ENCODE peak calls at places on chromosome 14, in four cellular contexts. M is sigmoid colon, K is transverse colon, L is pancreas. W is an unnamed sample.

GRCh38 chr14:67385120-67385519 is 25.0 kb downstream of the EIF2S1 start:
- DNase-seq in L (no peak), M (no peak), K (no peak), W (peak; percentile 59)

GRCh38 chr14:96797943-96798349 is 764 bp downstream of the VRK1 start:
- DNase-seq in L (no peak), M (no peak), K (no peak), W (peak; percentile 76)

GRCh38 chr14:101520621-101521305 is 40.5 kb upstream of the DIO3 start:
- DNase-seq in L (no peak), K (no peak), M (peak; percentile 72), W (no peak)

GRCh38 chr14:100358396-100358795 is 35.3 kb downstream of the SLC25A47 start:
- DNase-seq in M (no peak), K (no peak), L (no peak), W (no peak)

GRCh38 chr14:56899829-56900228 is 89.5 kb upstream of the OTX2 start:
- DNase-seq in K (no peak), M (no peak), L (no peak), W (no peak)

GRCh38 chr14:99261916-99262787 is 9.8 kb downstream of the BCL11B start:
- DNase-seq in L (no peak), M (no peak), K (peak; percentile 57), W (peak; percentile 28)

GRCh38 chr14:91872517-91873470 is 5.5 kb upstream of the TC2N start:
- DNase-seq in M (peak; percentile 87), K (peak; percentile 90), L (peak; percentile 85), W (peak; percentile 92)

GRCh38 chr14:81682134-81682533 is 148.5 kb upstream of the SEL1L start:
- DNase-seq in L (no peak), K (no peak), M (no peak), W (no peak)

GRCh38 chr14:95651028-95651427 is 35.2 kb upstream of the TCL1B start:
- DNase-seq in K (no peak), M (no peak), L (no peak), W (no peak)

GRCh38 chr14:53955671-53956426 is 776 bp downstream of the BMP4 start:
- DNase-seq in L (peak; percentile 63), M (peak; percentile 93), K (peak; percentile 62), W (peak; percentile 92)

GRCh38 chr14:99716850-99717681 is 33.0 kb downstream of the CYP46A1 start:
- DNase-seq in M (no peak), L (no peak), K (no peak), W (no peak)

GRCh38 chr14:105899657-105900397 is 373.4 kb downstream of the TMEM121 start:
- DNase-seq in K (no peak), M (no peak), L (no peak), W (no peak)
- H3K9me3 ChIP-seq in K (no peaks in the 10 kb centered on the region), M (no peaks in the 10 kb centered on the region), L (no peaks in the 10 kb centered on the region), W (no peaks in the 10 kb centered on the region)

GRCh38 chr14:104004849-104005248 is 62.5 kb upstream of the RD3L start:
- DNase-seq in L (no peak), M (no peak), K (no peak), W (no peak)
- H3K4me1 ChIP-seq in L (no peaks in the 10 kb centered on the region), M (no peaks in the 10 kb centered on the region), K (no peaks in the 10 kb centered on the region), W (no peaks in the 10 kb centered on the region)

GRCh38 chr14:52797653-52798052 is 6.2 kb upstream of the GNPNAT1 start:
- DNase-seq in M (no peak), L (no peak), K (no peak), W (no peak)
- H3K9me3 ChIP-seq in M (no peaks in the 10 kb centered on the region), L (no peaks in the 10 kb centered on the region), K (no peaks in the 10 kb centered on the region), W (no peaks in the 10 kb centered on the region)

GRCh38 chr14:23435540-23436326 is at the start of gene MYH7:
- DNase-seq in M (peak; percentile 46), K (peak; percentile 2), L (peak; percentile 30), W (peak; percentile 4)

GRCh38 chr14:23436327-23437141 is 1.1 kb upstream of the MYH7 start:
- DNase-seq in K (peak; percentile 1), M (no peak), L (peak; percentile 39), W (no peak)

GRCh38 chr14:23432946-23433345 is 2.5 kb downstream of the MYH7 start:
- DNase-seq in K (no peak), M (peak; percentile 34), L (peak; percentile 19), W (no peak)

GRCh38 chr14:23433457-23433856 is 2.0 kb downstream of the MYH7 start:
- DNase-seq in L (peak; percentile 18), K (no peak), M (peak; percentile 54), W (no peak)

DNA sequence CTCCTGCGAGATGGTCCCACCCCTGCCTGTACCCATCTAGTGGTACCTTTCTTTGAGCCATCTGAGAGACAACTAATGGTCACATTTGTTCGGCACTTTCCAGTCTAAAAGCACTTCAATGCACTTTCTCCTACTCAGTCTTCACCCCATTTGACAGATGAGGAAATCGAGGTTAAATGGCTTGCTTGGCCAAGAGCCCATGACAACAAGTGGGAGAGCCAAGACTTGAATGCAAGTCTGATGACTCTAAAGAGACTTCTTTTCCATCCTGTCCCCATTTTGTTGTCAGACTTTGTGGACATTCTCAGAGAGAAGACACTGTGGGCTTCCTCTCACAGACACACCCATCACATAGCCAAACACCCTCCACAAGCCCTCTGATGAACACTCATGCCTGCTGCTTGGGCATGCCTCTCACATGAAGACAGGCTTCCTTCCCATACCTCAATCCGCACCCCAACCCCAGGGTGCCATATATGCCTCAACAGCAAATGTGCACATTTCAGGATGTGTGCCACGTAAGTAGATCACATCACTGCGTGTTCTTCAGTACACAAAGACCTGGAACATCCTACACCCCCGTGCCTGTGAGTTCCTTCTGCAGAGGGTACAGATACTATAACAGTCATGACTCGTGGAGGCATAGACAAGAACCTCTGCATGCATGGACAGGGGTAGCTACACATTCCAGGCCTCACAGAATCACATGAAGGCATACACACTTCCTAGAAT is 806 bp downstream of the MYH7 start:
- DNase-seq in L (peak; percentile 12), K (peak; percentile 1), M (peak; percentile 34), W (peak; percentile 13)
- H3K4me1 ChIP-seq in L (no peaks in the 10 kb centered on the region), K (no peaks in the 10 kb centered on the region), M (peaks cover 7% of the 10 kb centered on the region), W (no peaks in the 10 kb centered on the region)

DNA sequence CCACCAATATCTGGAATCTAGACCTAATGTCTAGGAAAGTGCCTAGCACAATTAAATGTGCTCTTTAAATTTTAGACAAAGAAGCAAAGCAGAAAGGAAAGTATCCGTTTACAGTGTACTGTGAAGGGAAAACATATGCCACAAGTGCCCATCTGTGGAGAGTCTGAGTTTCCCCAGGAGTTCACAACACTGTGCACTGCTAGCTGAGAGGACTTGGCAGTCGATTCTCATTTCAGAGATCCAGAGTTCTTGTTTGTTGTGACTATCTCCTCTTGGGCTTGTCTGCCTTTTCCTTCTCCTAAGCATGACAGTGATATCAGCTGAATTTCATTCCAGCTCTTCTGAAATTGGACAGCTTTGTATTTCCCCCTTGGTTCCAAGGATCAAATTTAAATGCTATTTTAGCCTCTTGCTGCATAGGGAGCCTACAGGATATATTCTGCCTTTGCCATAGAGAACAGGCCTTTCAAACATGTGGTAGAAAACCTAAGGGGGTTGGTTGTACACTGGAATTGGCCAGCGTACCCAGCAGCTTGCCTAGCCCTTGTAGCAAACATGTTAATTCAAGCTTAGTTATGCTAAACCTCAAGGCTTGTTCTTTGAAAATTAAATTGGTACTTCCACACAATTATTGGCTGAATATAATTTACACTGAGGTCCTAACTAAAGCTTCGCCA is 259.1 kb upstream of the NOVA1 start:
- DNase-seq in K (no peak), M (no peak), L (no peak), W (no peak)
- H3K9me3 ChIP-seq in K (no peaks in the 10 kb centered on the region), M (no peaks in the 10 kb centered on the region), L (no peaks in the 10 kb centered on the region), W (no peaks in the 10 kb centered on the region)

GRCh38 chr14:55588259-55588699 is 8.3 kb downstream of the KTN1 start:
- DNase-seq in L (no peak), M (no peak), K (no peak), W (no peak)

GRCh38 chr14:55586411-55586810 is 6.4 kb downstream of the KTN1 start:
- DNase-seq in L (no peak), M (no peak), K (no peak), W (no peak)

GRCh38 chr14:55589171-55589570 is 9.2 kb downstream of the KTN1 start:
- DNase-seq in K (no peak), M (no peak), L (no peak), W (no peak)

GRCh38 chr14:55585854-55586253 is 5.8 kb downstream of the KTN1 start:
- DNase-seq in L (no peak), K (no peak), M (no peak), W (no peak)

DNA sequence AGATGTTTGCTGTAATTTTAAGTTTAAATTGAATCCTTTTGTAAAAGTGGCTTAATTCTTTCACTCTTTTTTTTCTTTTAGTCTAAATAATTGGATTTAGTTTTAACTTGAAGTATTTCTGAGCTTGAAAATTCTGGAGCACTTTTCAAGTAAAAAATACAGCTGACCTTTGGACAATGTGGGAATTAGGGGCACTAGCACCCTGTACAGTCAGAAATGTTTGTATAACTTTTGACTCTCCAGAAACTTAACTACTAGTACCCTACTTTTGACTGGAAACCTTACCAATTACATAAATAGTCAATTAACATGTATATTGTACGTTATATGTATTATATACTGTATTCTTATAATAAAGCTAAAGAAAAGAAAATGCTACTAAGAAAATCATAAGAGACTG is 7.8 kb downstream of the KTN1 start:
- DNase-seq in M (no peak), L (no peak), K (no peak), W (no peak)
- H3K4me1 ChIP-seq in M (peaks cover 63% of the 10 kb centered on the region), L (peaks cover 12% of the 10 kb centered on the region), K (peaks cover 93% of the 10 kb centered on the region), W (peaks cover 54% of the 10 kb centered on the region)

GRCh38 chr14:46488374-46488773 is 163.2 kb downstream of the RPL10L start:
- DNase-seq in L (no peak), M (no peak), K (no peak), W (no peak)

GRCh38 chr14:46490150-46490769 is 161.3 kb downstream of the RPL10L start:
- DNase-seq in L (no peak), M (no peak), K (no peak), W (no peak)

GRCh38 chr14:46482200-46482599 is 169.4 kb downstream of the RPL10L start:
- DNase-seq in L (no peak), M (no peak), K (no peak), W (no peak)

DNA sequence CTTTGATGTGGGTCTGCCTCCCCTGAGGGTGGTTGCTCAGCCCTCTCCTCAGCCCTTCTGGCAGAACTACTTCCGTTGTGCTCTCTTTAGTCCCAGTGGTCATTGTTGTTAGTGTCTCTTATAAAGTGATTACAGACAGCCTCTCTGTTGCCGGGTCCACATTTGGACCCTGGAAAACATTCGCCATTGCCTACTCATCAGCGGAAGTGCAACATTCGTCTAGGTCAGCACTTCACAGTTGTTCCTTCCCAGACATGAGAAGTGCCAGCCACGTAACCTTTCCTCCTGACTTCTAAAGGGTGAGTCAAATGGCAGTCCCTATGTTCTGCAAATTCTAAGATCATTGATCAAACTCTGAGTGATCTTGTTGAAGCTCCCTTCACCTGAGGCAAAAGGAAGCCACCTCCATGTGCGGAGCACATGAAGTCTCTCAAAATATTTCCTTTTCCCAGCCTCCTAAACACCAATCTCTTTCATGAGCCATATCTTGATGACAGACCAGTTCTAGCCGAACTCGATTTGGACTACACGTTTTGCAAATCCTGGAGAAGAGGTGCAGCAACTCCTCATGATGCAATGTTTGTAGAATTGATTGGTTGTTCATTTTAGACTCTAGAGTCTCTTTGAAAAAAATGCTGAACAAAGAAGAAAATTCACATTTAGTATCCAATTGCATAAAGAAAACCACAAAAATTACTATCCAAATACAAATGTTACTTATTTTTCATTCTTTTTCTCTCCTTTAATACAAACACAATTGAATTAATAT is 163.8 kb downstream of the RPL10L start:
- DNase-seq in L (no peak), M (no peak), K (no peak), W (no peak)
- H3K9me3 ChIP-seq in L (no peaks in the 10 kb centered on the region), M (no peaks in the 10 kb centered on the region), K (no peaks in the 10 kb centered on the region), W (no peaks in the 10 kb centered on the region)

W was measured in upper lobe of left lung.